ENCODE peak calls at places on chromosome 21, in four cellular contexts. O is K562, G is HepG2, N is GM12878. F is an unnamed sample. For H3K27me3, the result is how much of the 10 kb centered on the place peaks cover.

GRCh38 chr21:16308269-16308668 is 578.5 kb downstream of the USP25 start:
- DNase-seq in N (no peak), O (no peak), G (no peak), F (no peak)

GRCh38 chr21:27636671-27637070 is 669.8 kb upstream of the ADAMTS5 start:
- DNase-seq in G (no peak), O (no peak), N (no peak), F (no peak)

GRCh38 chr21:28099296-28099695 is 893.4 kb downstream of the LTN1 start:
- DNase-seq in O (no peak), G (no peak), N (no peak), F (no peak)

GRCh38 chr21:40845621-40846020 is 1.3 kb downstream of the DSCAM start:
- DNase-seq in N (no peak), G (no peak), O (no peak), F (no peak)

GRCh38 chr21:32624726-32625125 is 12.5 kb upstream of the CFAP298 start:
- DNase-seq in G (no peak), O (peak), N (no peak), F (no peak)

GRCh38 chr21:32412162-32412997 is at the start of gene EVA1C:
- DNase-seq in N (no peak), O (no peak), G (no peak), F (peak)

GRCh38 chr21:28126521-28127317 is 866.0 kb downstream of the LTN1 start:
- DNase-seq in N (no peak), G (no peak), O (no peak), F (no peak)

GRCh38 chr21:15327637-15328265 is 263.0 kb upstream of the NRIP1 start:
- DNase-seq in O (no peak), G (no peak), N (no peak), F (no peak)

GRCh38 chr21:46599251-46599572 is 5.7 kb downstream of the S100B start:
- DNase-seq in N (no peak), O (peak), G (peak), F (peak)

GRCh38 chr21:31558839-31559367 is 100.6 kb upstream of the SOD1 start:
- DNase-seq in N (peak), O (no peak), G (no peak), F (peak)

GRCh38 chr21:15061284-15061683 is 3.5 kb downstream of the NRIP1 start:
- DNase-seq in G (no peak), N (no peak), O (no peak), F (no peak)

GRCh38 chr21:31476551-31477120 is 132.6 kb upstream of the TIAM1 start:
- DNase-seq in O (no peak), N (no peak), G (no peak), F (no peak)

GRCh38 chr21:26840912-26841311 is 4.3 kb downstream of the ADAMTS1 start:
- DNase-seq in G (no peak), O (no peak), N (no peak), F (no peak)

GRCh38 chr21:31299291-31300147 is 44.5 kb downstream of the TIAM1 start:
- DNase-seq in O (no peak), G (peak), N (peak), F (no peak)

GRCh38 chr21:26798856-26799751 is 46.1 kb downstream of the ADAMTS1 start:
- DNase-seq in N (no peak), G (no peak), O (no peak), F (no peak)

GRCh38 chr21:16285646-16286223 is 556.0 kb downstream of the USP25 start:
- DNase-seq in O (no peak), N (no peak), G (no peak), F (no peak)

GRCh38 chr21:37346841-37347430 is 19.6 kb upstream of the DYRK1A start:
- DNase-seq in G (no peak), O (no peak), N (no peak), F (no peak)

GRCh38 chr21:37350472-37350871 is 16.1 kb upstream of the DYRK1A start:
- DNase-seq in N (no peak), O (no peak), G (no peak), F (no peak)

GRCh38 chr21:37348664-37349063 is 17.9 kb upstream of the DYRK1A start:
- DNase-seq in O (peak), N (no peak), G (no peak), F (peak)
- H3K27me3 ChIP-seq in O (under half), N (under half), G (under half), F (under half)

GRCh38 chr21:10464975-10465374 is 56.4 kb upstream of the TPTE start:
- DNase-seq in O (no peak), N (no peak), G (no peak), F (no peak)
- TF ChIP-seq JUNB in O (no peak), N (no peak), G (no peak), F (no peak)

GRCh38 chr21:17461014-17461413 is 51.8 kb upstream of the CXADR start:
- DNase-seq in G (no peak), N (no peak), O (no peak), F (no peak)

GRCh38 chr21:17462276-17462981 is 50.4 kb upstream of the CXADR start:
- DNase-seq in G (peak), N (no peak), O (no peak), F (no peak)

GRCh38 chr21:17460094-17460493 is 52.7 kb upstream of the CXADR start:
- DNase-seq in G (no peak), N (no peak), O (no peak), F (no peak)

GRCh38 chr21:17463441-17463840 is 49.4 kb upstream of the CXADR start:
- DNase-seq in O (no peak), G (peak), N (no peak), F (no peak)

DNA sequence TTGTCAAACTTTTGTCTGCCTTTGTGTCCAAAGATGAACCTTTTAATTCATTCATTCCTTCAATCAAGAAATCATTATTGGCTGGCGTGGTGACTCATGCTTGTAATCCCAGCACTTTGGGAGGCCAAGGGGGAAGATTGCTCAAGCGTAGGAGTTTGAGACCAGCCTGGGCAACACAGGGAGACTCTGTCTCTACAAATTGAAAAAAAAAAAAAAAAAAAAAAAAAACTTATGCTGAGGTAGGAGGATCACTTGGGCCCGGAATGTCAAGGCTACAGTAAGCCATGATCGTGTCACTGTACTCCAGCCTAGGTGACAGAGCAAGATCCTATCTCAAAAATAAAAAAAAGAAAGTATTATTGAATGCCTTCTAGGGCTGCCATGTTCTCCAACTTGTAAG is 51.3 kb upstream of the CXADR start:
- DNase-seq in O (no peak), N (no peak), G (peak), F (no peak)
- TF ChIP-seq REST in O (no peak), N (no peak), G (no peak), F (no peak)

GRCh38 chr21:43749686-43750262 is 26.3 kb downstream of the CSTB start:
- DNase-seq in N (no peak), O (no peak), G (no peak), F (no peak)
- H3K27me3 ChIP-seq in N (under half), O (under half), G (under half), F (under half)

GRCh38 chr21:42199488-42200463 is 19.2 kb upstream of the ABCG1 start:
- DNase-seq in N (peak), O (peak), G (peak), F (no peak)
- TF ChIP-seq JUNB in N (no peak), O (no peak), G (no peak), F (no peak)

GRCh38 chr21:35428489-35428888 is 379.4 kb upstream of the RUNX1 start:
- DNase-seq in N (no peak), G (no peak), O (no peak), F (peak)
- TF ChIP-seq REST in N (no peak), G (no peak), O (no peak), F (no peak)

DNA sequence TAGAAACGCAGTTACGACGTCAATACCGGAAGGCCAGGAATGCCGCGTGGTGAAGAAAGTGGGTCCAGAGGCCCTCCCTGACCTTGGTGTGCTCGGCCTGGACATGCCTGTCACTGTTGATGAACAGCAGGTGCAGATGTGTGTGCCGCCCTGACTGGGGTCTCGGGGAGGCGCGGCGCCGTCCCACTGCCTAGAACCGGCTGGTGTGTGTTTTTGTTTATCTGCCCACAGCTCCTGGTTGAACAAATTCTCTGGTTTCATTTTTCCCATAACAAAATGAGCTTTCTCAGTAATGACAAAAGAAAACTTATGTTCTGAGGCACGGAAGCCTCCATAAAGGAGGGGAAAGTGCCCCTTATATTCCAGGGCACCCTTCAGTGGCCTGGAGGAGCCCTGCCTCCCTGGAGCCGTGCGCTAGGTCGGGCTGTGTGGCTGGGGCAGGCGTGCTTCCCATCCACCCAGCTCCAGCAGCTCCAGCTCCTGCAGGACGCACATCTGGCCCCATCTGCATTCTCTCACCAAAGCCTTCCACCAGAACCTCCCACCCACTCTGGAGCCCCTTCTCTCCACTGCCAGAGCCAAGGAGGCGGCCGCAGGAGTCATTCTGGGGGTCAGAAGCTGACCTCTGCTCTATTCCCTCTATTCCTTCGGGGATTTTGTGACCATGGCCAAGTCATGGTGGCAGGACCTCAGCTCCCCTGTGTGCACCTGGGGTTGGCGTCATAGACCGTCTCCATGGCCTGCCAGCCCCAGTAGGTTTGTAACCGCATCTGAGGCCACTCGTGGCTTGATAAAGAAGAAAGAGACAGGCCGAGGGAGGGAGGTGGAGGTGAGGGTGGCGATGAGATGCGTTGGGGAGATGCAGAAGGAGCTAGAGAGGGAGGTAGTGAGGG is 20.1 kb upstream of the COL18A1 start:
- DNase-seq in G (no peak), O (no peak), N (no peak), F (no peak)
- H3K27me3 ChIP-seq in G (under half), O (half or more), N (under half), F (under half)

GRCh38 chr21:42844411-42845113 is 34.8 kb downstream of the WDR4 start:
- DNase-seq in N (no peak), O (no peak), G (no peak), F (no peak)
- TF ChIP-seq JUNB in N (no peak), O (no peak), G (no peak), F (no peak)

DNA sequence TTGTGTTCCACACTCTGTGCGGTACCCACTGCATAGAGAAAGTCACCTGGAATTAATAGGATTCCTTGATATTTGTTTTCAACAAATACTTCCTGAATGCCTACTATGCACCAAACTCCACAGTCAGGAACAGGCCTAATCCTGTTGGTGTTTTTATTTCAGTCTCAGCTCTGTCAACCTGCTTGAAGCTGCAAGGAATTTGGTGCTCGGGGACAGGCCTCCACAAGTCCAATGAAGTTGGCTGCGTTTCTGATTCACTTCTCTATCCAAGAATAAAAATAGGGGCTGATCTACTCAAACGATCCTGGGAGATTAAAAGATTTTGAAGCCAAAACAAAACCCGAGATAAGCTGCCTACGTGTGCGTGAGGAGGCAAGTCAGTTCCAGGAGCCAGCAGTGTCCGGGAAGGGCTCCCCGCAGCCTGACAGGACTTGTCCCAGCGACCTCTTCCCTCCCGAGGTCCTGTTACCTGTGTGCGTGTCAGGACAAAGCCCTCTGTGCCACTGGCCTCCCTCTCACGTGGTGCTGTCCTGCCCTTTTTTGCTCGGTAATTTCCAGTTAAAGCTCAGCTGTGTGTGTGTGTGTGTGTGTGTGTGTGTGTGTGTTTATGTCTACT is 98.0 kb downstream of the ETS2 start:
- DNase-seq in G (no peak), N (no peak), O (no peak), F (no peak)
- TF ChIP-seq REST in G (no peak), N (no peak), O (no peak), F (no peak)

DNA sequence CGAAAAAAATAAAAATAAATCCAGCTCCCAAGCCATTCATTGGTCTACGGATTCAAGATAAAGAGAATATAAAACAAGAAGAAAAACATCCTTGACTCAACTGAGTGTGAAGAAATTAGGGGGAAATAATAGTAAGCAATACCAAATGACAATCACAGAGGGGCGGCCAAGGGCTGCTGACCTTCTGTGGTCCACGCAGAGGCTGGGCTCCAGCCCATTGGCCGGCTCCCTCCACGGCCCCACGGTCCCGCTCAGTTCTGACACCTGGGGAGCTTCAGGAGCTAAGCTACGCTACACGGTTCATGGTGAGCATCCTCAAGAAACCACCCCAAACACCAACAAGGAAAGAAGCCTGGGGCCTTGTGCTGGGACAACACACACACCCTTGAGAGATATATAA is 400 bp upstream of the KRTAP10-12 start:
- DNase-seq in N (no peak), G (no peak), O (no peak), F (no peak)
- H3K27me3 ChIP-seq in N (under half), G (under half), O (under half), F (under half)